ENCODE peak calls at places on chromosomes 2 and 18, in four cellular contexts. U is WERI-Rb-1; C is CD8-positive, alpha-beta T cell; Y is ovary. N is an unnamed sample.
A peak's percentile ranks its signal among the peaks of the same experiment; 100 is the strongest.

GRCh38 chr2:203470371-203470770 is 64.7 kb downstream of the RAPH1 start:
- DNase-seq in U (no peak), C (no peak), Y (no peak), N (no peak)

GRCh38 chr2:48343571-48344440 is 186.1 kb upstream of the STON1 start:
- DNase-seq in U (no peak), C (no peak), Y (no peak), N (no peak)

GRCh38 chr2:38443021-38443541 is 66.0 kb upstream of the ATL2 start:
- DNase-seq in U (peak; percentile 63), C (no peak), Y (peak; percentile 60), N (no peak)

GRCh38 chr18:5413447-5413846 is 117.9 kb upstream of the ZBTB14 start:
- DNase-seq in U (peak; percentile 9), C (no peak), Y (no peak), N (no peak)

GRCh38 chr2:151905963-151906632 is 77.9 kb upstream of the ARL5A start:
- DNase-seq in U (no peak), C (no peak), Y (no peak), N (no peak)

GRCh38 chr2:71473346-71474035 is 20.1 kb downstream of the DYSF start:
- DNase-seq in U (no peak), C (no peak), Y (no peak), N (no peak)

GRCh38 chr18:59039449-59039848 is 100.2 kb upstream of the SEC11C start:
- DNase-seq in U (no peak), C (no peak), Y (no peak), N (no peak)

GRCh38 chr2:133561045-133561852 is 7.0 kb downstream of the NCKAP5 start:
- DNase-seq in U (peak; percentile 14), C (no peak), Y (no peak), N (no peak)

GRCh38 chr2:36564377-36564930 is 33.5 kb downstream of the FEZ2 start:
- DNase-seq in U (no peak), C (no peak), Y (no peak), N (no peak)

GRCh38 chr2:221074238-221074637 is 497.9 kb downstream of the EPHA4 start:
- DNase-seq in U (no peak), C (no peak), Y (no peak), N (no peak)

GRCh38 chr2:24345937-24346336 is 14.4 kb downstream of the ITSN2 start:
- DNase-seq in U (no peak), C (no peak), Y (no peak), N (no peak)

GRCh38 chr18:63997606-63998005 is 27.7 kb downstream of the SERPINB8 start:
- DNase-seq in U (no peak), C (no peak), Y (no peak), N (no peak)

GRCh38 chr2:8149011-8149410 is 532.8 kb upstream of the ID2 start:
- DNase-seq in U (no peak), C (no peak), Y (no peak), N (no peak)

GRCh38 chr2:216632952-216633615 is at the start of gene IGFBP2:
- DNase-seq in U (peak; percentile 71), C (no peak), Y (peak; percentile 78), N (peak; percentile 71)

GRCh38 chr2:100214265-100214961 is 72.0 kb upstream of the AFF3 start:
- DNase-seq in U (no peak), C (no peak), Y (peak; percentile 69), N (peak; percentile 84)

GRCh38 chr2:228409493-228409892 is 228.0 kb upstream of the SPHKAP start:
- DNase-seq in U (no peak), C (no peak), Y (no peak), N (no peak)

GRCh38 chr18:2894841-2895370 is 48.1 kb downstream of the EMILIN2 start:
- DNase-seq in U (peak; percentile 85), C (no peak), Y (no peak), N (no peak)

GRCh38 chr2:152598975-152599724 is 118.1 kb downstream of the PRPF40A start:
- DNase-seq in U (no peak), C (no peak), Y (no peak), N (no peak)

GRCh38 chr18:25348361-25349130 is 3.4 kb downstream of the ZNF521 start:
- DNase-seq in U (no peak), C (no peak), Y (no peak), N (no peak)

GRCh38 chr2:238700122-238700457 is 147.8 kb upstream of the TWIST2 start:
- DNase-seq in U (no peak), C (no peak), Y (no peak), N (peak; percentile 67)

GRCh38 chr18:66616523-66616983 is 12.7 kb upstream of the CDH19 start:
- DNase-seq in U (no peak), C (no peak), Y (no peak), N (no peak)
- TF ChIP-seq CTCF in U (peak; percentile 49), C (no peak), Y (no peak), N (no peak)

DNA sequence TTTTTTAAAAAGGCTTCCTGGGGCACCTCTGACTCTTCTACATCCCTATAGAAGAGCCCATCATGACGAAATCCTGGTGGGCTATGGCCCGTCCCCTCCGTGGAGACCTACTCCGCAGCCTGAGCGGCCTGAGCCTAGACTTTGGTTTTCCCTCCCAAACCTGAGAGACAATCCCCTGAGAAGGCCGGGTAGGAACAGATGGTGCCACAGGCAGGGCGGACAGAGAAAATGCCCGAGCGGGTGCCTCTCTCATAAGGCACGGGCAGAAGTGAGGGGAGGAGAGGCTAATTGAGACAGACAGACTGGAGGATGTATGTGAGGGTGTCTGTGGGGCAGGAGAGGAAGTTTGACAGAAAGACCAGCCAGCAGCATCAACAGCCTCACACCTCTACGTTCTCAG is 20.2 kb upstream of the SFXN5 start:
- DNase-seq in U (peak; percentile 70), C (no peak), Y (no peak), N (no peak)
- H3K4me3 ChIP-seq in U (no peak overlapping the region), C (no peak overlapping the region), Y (no peak overlapping the region), N (no peak overlapping the region)

GRCh38 chr2:128981353-128981752 is 662.7 kb upstream of the HS6ST1 start:
- DNase-seq in U (no peak), C (no peak), Y (no peak), N (no peak)

GRCh38 chr2:128984855-128985254 is 666.2 kb upstream of the HS6ST1 start:
- DNase-seq in U (no peak), C (no peak), Y (no peak), N (no peak)

GRCh38 chr2:128984066-128984465 is 665.4 kb upstream of the HS6ST1 start:
- DNase-seq in U (no peak), C (no peak), Y (no peak), N (no peak)

GRCh38 chr2:128982001-128982400 is 663.3 kb upstream of the HS6ST1 start:
- DNase-seq in U (no peak), C (no peak), Y (no peak), N (no peak)

GRCh38 chr2:128982670-128983069 is 664.0 kb upstream of the HS6ST1 start:
- DNase-seq in U (no peak), C (no peak), Y (no peak), N (no peak)
- H3K27ac ChIP-seq in U (no peak overlapping the region), C (no peak overlapping the region), Y (no peak overlapping the region), N (no peak overlapping the region)

DNA sequence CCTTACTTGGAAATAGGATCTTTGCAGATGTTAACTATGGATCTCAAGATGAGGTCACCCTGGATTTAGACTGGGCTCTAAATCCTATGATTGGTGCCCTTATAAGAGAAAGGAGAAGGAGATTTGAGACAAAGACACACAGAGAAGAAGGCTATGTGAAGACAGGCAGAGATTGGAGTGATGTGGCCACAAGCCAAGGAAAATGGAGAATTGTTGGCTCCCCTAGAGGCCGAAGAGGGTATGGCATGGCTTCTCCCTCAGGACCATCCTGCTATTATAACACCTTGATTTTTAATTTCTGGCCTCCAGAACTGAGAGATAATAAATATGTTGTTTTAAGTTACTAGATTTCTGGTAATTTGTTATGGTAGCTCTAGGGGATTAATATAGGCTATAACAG is 7.6 kb downstream of the CYBRD1 start:
- DNase-seq in U (no peak), C (no peak), Y (no peak), N (no peak)
- TF ChIP-seq CTCF in U (peak; percentile 66), C (peak; percentile 35), Y (no peak), N (peak; percentile 22)

GRCh38 chr2:233387225-233387624 is 32.9 kb downstream of the DGKD start:
- DNase-seq in U (no peak), C (no peak), Y (peak; percentile 48), N (no peak)
- H3K4me3 ChIP-seq in U (no peak overlapping the region), C (peak overlapping the region; percentile 33), Y (peak overlapping the region; percentile 10), N (no peak overlapping the region)